ENCODE peak calls at places on chromosomes 1 and 21, in eight cellular contexts. E is NCI-H460, X is HT1080, R is HepG2, T is pulmonary artery endothelial cell, C is WERI-Rb-1, G is NCI-H1930, W is HEK293T. D is an unnamed sample.

GRCh38 chr1:201505505-201505893 is 1.4 kb downstream of the CSRP1 start:
- DNase-seq in R (no peak), C (no peak), E (peak), X (peak), T (peak), G (no peak), W (no peak), D (no peak)

GRCh38 chr21:32096411-32096810 is 182.4 kb downstream of the MIS18A start:
- DNase-seq in E (peak), X (no peak), C (peak), G (no peak), W (peak), T (no peak), R (peak), D (no peak)

GRCh38 chr1:34263411-34263810 is 86.7 kb downstream of the C1orf94 start:
- DNase-seq in G (no peak), C (no peak), T (no peak), R (no peak), E (no peak), W (no peak), X (no peak), D (no peak)

GRCh38 chr1:225626698-225627097 is 26.2 kb downstream of the ENAH start:
- DNase-seq in R (no peak), T (no peak), X (no peak), E (no peak), G (no peak), C (no peak), W (no peak), D (peak)

GRCh38 chr1:172727956-172728603 is 69.2 kb downstream of the FASLG start:
- DNase-seq in C (peak), E (peak), G (no peak), R (peak), X (peak), W (peak), T (no peak), D (no peak)

GRCh38 chr1:208170252-208170651 is 73.9 kb downstream of the PLXNA2 start:
- DNase-seq in W (no peak), X (no peak), C (no peak), T (no peak), R (no peak), E (no peak), G (no peak), D (no peak)

GRCh38 chr1:32817815-32818786 is 648 bp downstream of the S100PBP start:
- DNase-seq in W (peak), E (peak), R (peak), C (peak), X (peak), G (peak), T (no peak), D (no peak)

GRCh38 chr1:18114726-18115410 is 7.3 kb downstream of the IGSF21 start:
- DNase-seq in W (no peak), X (no peak), E (no peak), R (no peak), C (no peak), T (no peak), G (no peak), D (no peak)

GRCh38 chr21:39575778-39576177 is 37.0 kb upstream of the B3GALT5 start:
- DNase-seq in R (no peak), E (no peak), C (no peak), X (peak), W (no peak), T (no peak), G (no peak), D (no peak)

GRCh38 chr1:243396876-243397275 is 141.0 kb downstream of the SDCCAG8 start:
- DNase-seq in W (no peak), E (no peak), X (no peak), G (no peak), T (no peak), R (no peak), C (no peak), D (no peak)

GRCh38 chr1:82920418-82921248 is 1078.3 kb downstream of the TTLL7 start:
- DNase-seq in R (no peak), G (no peak), W (no peak), C (no peak), X (peak), T (peak), E (no peak), D (no peak)

GRCh38 chr21:41958886-41959563 is 5.2 kb upstream of the C2CD2 start:
- DNase-seq in E (no peak), T (no peak), X (no peak), W (no peak), G (no peak), R (no peak), C (no peak), D (no peak)

GRCh38 chr1:115426271-115426771 is 88.3 kb upstream of the NGF start:
- DNase-seq in T (peak), G (no peak), W (no peak), C (no peak), X (peak), R (no peak), E (no peak), D (no peak)

GRCh38 chr1:110687244-110687643 is 12.5 kb upstream of the KCNA3 start:
- DNase-seq in W (no peak), X (peak), G (no peak), C (no peak), T (no peak), E (no peak), R (no peak), D (no peak)